ENCODE peak calls at places on chromosomes 13 and 19, in eight cellular contexts. X is SK-N-SH, J is A549, Z is HL-60, V is GM23338, Y is HepG2, L is HCT116, K is K562. H is an unnamed sample.

GRCh38 chr13:88377852-88378251 is 706.7 kb downstream of the SLITRK5 start:
- DNase-seq in X (no peak), J (no peak), Z (no peak), V (no peak), Y (no peak), L (no peak), K (no peak), H (no peak)

GRCh38 chr13:52348081-52348480 is 57.9 kb downstream of the THSD1 start:
- DNase-seq in X (no peak), J (no peak), Z (no peak), V (no peak), Y (no peak), L (peak), K (no peak), H (no peak)

GRCh38 chr19:42228640-42229039 is 8.5 kb downstream of the ZNF526 start:
- DNase-seq in X (no peak), J (no peak), Z (no peak), V (no peak), Y (no peak), L (no peak), K (peak), H (no peak)

GRCh38 chr13:100630564-100630963 is 42.0 kb upstream of the GGACT start:
- DNase-seq in X (no peak), J (no peak), Z (no peak), V (peak), Y (peak), L (no peak), K (no peak), H (no peak)

GRCh38 chr13:27607125-27607524 is 13.2 kb downstream of the LNX2 start:
- DNase-seq in X (no peak), J (no peak), Z (no peak), V (no peak), Y (peak), L (peak), K (no peak), H (no peak)

GRCh38 chr19:998064-998463 is 2.2 kb upstream of the GRIN3B start:
- DNase-seq in X (no peak), J (no peak), Z (no peak), V (no peak), Y (no peak), L (no peak), K (no peak), H (no peak)

GRCh38 chr13:30307194-30307965 is at the start of gene KATNAL1:
- DNase-seq in X (peak), J (peak), Z (peak), V (peak), Y (peak), L (no peak), K (peak), H (no peak)

GRCh38 chr13:23428183-23428528 is 5.3 kb downstream of the SACS start:
- DNase-seq in X (no peak), J (no peak), Z (no peak), V (no peak), Y (no peak), L (no peak), K (peak), H (no peak)

GRCh38 chr13:84417426-84417825 is 535.2 kb upstream of the SLITRK1 start:
- DNase-seq in X (no peak), J (no peak), Z (no peak), V (no peak), Y (no peak), L (no peak), K (no peak), H (no peak)

GRCh38 chr13:85317781-85318180 is 481.4 kb downstream of the SLITRK6 start:
- DNase-seq in X (no peak), J (no peak), Z (no peak), V (no peak), Y (no peak), L (no peak), K (no peak), H (no peak)

GRCh38 chr19:29831041-29831548 is 19.3 kb downstream of the CCNE1 start:
- DNase-seq in X (no peak), J (no peak), Z (no peak), V (no peak), Y (no peak), L (peak), K (no peak), H (no peak)

GRCh38 chr13:26465514-26465913 is 92.0 kb upstream of the WASF3 start:
- DNase-seq in X (no peak), J (no peak), Z (no peak), V (no peak), Y (no peak), L (no peak), K (no peak), H (no peak)

GRCh38 chr13:70985371-70985770 is 877.1 kb upstream of the KLHL1 start:
- DNase-seq in X (no peak), J (no peak), Z (no peak), V (no peak), Y (no peak), L (no peak), K (no peak), H (no peak)

GRCh38 chr19:15283141-15283885 is 49.0 kb downstream of the BRD4 start:
- DNase-seq in X (no peak), J (no peak), Z (no peak), V (no peak), Y (no peak), L (no peak), K (no peak), H (no peak)

GRCh38 chr19:58474291-58474996 is 1.7 kb upstream of the ZNF446 start:
- DNase-seq in X (peak), J (no peak), Z (no peak), V (no peak), Y (no peak), L (no peak), K (no peak), H (no peak)

GRCh38 chr19:39403331-39404312 is 3.0 kb upstream of the ZFP36 start:
- DNase-seq in X (no peak), J (peak), Z (peak), V (peak), Y (no peak), L (peak), K (peak), H (peak)

GRCh38 chr13:48778551-48779088 is 124.9 kb downstream of the CYSLTR2 start:
- DNase-seq in X (no peak), J (no peak), Z (no peak), V (no peak), Y (no peak), L (no peak), K (no peak), H (no peak)

GRCh38 chr13:27533155-27533643 is 82.8 kb upstream of the MTIF3 start:
- DNase-seq in X (peak), J (peak), Z (no peak), V (peak), Y (peak), L (peak), K (peak), H (peak)

GRCh38 chr19:6788896-6789295 is 16.4 kb downstream of the VAV1 start:
- DNase-seq in X (no peak), J (no peak), Z (no peak), V (no peak), Y (no peak), L (no peak), K (no peak), H (no peak)

GRCh38 chr19:10518444-10519361 is 1.5 kb upstream of the S1PR5 start:
- DNase-seq in X (peak), J (no peak), Z (no peak), V (peak), Y (no peak), L (no peak), K (no peak), H (no peak)

GRCh38 chr19:33436360-33437345 is 63.1 kb downstream of the CEBPG start:
- DNase-seq in X (peak), J (no peak), Z (no peak), V (no peak), Y (no peak), L (no peak), K (no peak), H (no peak)

GRCh38 chr13:30907167-30907761 is 1.2 kb downstream of the MEDAG start:
- DNase-seq in X (peak), J (no peak), Z (no peak), V (no peak), Y (peak), L (no peak), K (no peak), H (no peak)

GRCh38 chr19:6528544-6529121 is 2.2 kb upstream of the TNFSF9 start:
- DNase-seq in X (no peak), J (no peak), Z (no peak), V (peak), Y (peak), L (no peak), K (peak), H (no peak)

GRCh38 chr13:94595006-94595942 is 678 bp downstream of the TGDS start:
- DNase-seq in X (peak), J (peak), Z (no peak), V (peak), Y (no peak), L (no peak), K (peak), H (no peak)

GRCh38 chr13:39373108-39373507 is 229.9 kb downstream of the LHFPL6 start:
- DNase-seq in X (no peak), J (no peak), Z (no peak), V (no peak), Y (no peak), L (no peak), K (no peak), H (no peak)

GRCh38 chr19:14416743-14417214 is 2.4 kb downstream of the DDX39A start:
- DNase-seq in X (no peak), J (no peak), Z (no peak), V (no peak), Y (no peak), L (no peak), K (no peak), H (no peak)

GRCh38 chr19:8506402-8506957 is 4.0 kb upstream of the PRAM1 start:
- DNase-seq in X (no peak), J (peak), Z (no peak), V (peak), Y (no peak), L (no peak), K (peak), H (no peak)
- TF ChIP-seq REST in X (no peak), J (no peak), Z (no peak), V (no peak), Y (no peak), L (no peak), K (no peak), H (no peak)

GRCh38 chr19:36719687-36720556 is 32.5 kb downstream of the ZNF567 start:
- DNase-seq in X (no peak), J (no peak), Z (no peak), V (peak), Y (no peak), L (no peak), K (no peak), H (no peak)
- TF ChIP-seq REST in X (no peak), J (no peak), Z (no peak), V (no peak), Y (no peak), L (no peak), K (no peak), H (no peak)

DNA sequence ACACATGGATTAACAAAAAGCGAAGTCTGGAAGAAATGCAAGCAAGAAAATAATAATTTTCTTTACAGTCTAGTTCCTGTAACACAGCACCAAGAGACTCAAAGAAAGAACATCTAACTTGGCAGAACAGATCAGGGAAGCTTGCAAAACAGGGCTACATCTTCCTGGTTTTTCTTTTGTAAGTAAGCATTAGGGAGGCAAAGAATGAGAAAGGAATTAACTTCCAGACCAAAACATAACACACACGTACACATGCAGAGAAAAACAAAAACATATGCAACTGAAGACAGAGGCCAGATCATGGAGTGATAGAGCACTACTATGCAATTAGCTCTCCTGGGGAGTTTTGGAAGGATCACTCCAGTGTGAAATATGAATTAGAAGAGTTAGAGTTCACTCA is 120.5 kb downstream of the DIAPH3 start:
- DNase-seq in X (peak), J (no peak), Z (no peak), V (no peak), Y (no peak), L (no peak), K (no peak), H (no peak)
- TF ChIP-seq REST in X (no peak), J (no peak), Z (no peak), V (no peak), Y (no peak), L (no peak), K (no peak), H (no peak)

GRCh38 chr13:45878966-45879365 is 27.4 kb upstream of the SIAH3 start:
- DNase-seq in X (no peak), J (no peak), Z (no peak), V (no peak), Y (no peak), L (no peak), K (no peak), H (no peak)

GRCh38 chr13:45880242-45880641 is 28.7 kb upstream of the SIAH3 start:
- DNase-seq in X (no peak), J (no peak), Z (no peak), V (no peak), Y (no peak), L (no peak), K (no peak), H (no peak)

GRCh38 chr13:45879666-45880065 is 28.1 kb upstream of the SIAH3 start:
- DNase-seq in X (no peak), J (peak), Z (no peak), V (peak), Y (peak), L (peak), K (peak), H (no peak)

GRCh38 chr13:45885194-45885593 is 33.6 kb upstream of the SIAH3 start:
- DNase-seq in X (no peak), J (no peak), Z (no peak), V (no peak), Y (no peak), L (no peak), K (no peak), H (no peak)

DNA sequence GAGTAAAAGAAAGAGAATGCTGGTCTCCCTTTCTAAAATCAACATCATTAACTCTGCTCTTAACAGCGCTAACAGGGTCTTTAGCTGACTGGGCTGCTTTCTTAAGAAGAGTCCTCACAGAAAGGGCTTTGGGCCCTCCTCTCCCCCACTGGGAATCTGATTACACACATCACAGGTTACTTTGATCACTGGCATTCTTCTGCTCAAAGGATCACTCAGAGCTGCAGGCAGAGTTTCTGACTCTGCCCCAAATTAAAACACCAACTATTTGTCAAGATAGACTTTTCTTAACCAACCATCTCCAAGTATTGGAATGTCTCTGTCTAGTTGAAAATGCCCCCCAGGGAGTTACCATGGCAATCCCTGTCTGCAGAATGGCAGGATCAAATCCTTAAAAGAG is 31.1 kb upstream of the SIAH3 start:
- DNase-seq in X (no peak), J (no peak), Z (no peak), V (peak), Y (no peak), L (no peak), K (no peak), H (no peak)
- TF ChIP-seq REST in X (no peak), J (no peak), Z (no peak), V (no peak), Y (no peak), L (no peak), K (no peak), H (no peak)

GRCh38 chr13:109000207-109000606 is 370.8 kb downstream of the MYO16 start:
- DNase-seq in X (no peak), J (no peak), Z (no peak), V (no peak), Y (no peak), L (no peak), K (no peak), H (no peak)
- TF ChIP-seq REST in X (no peak), J (no peak), Z (no peak), V (no peak), Y (no peak), L (no peak), K (no peak), H (no peak)

H was measured in Panc1.